ENCODE peak calls at places on chromosomes 16 and 17, in nine cellular contexts. Y is GM03348, R is transverse colon, T is substantia nigra, L is heart left ventricle, F is islet precursor cell, U is WTC11, S is posterior cingulate gyrus, V is mucosa of gallbladder. Z is an unnamed sample.

GRCh38 chr17:56488800-56489199 is 104.7 kb upstream of the NOG start:
- DNase-seq in T (no peak), F (no peak), Y (no peak), U (no peak), L (no peak), V (no peak), S (no peak), R (no peak), Z (no peak)

GRCh38 chr17:79075861-79076406 is 1.3 kb downstream of the ENGASE start:
- DNase-seq in S (no peak), L (no peak), U (no peak), V (no peak), F (no peak), Y (no peak), T (no peak), R (no peak), Z (no peak)

GRCh38 chr16:88387177-88387576 is 4.4 kb downstream of the ZNF469 start:
- DNase-seq in R (no peak), S (no peak), U (no peak), T (no peak), L (peak; percentile 58), V (no peak), F (no peak), Y (no peak), Z (no peak)

GRCh38 chr16:17556276-17557052 is 85.7 kb upstream of the XYLT1 start:
- DNase-seq in R (no peak), T (no peak), U (peak; percentile 13), F (peak; percentile 68), S (no peak), Y (peak; percentile 52), V (no peak), L (no peak), Z (no peak)

GRCh38 chr16:15487336-15488284 is 53.2 kb downstream of the BMERB1 start:
- DNase-seq in L (no peak), R (no peak), T (no peak), Y (no peak), V (no peak), U (no peak), F (no peak), S (no peak), Z (no peak)

GRCh38 chr17:39660397-39661043 is 4.6 kb upstream of the TCAP start:
- DNase-seq in U (no peak), L (no peak), T (no peak), R (no peak), V (no peak), S (no peak), Y (no peak), F (no peak), Z (no peak)

GRCh38 chr17:79438936-79439335 is 171.9 kb downstream of the RBFOX3 start:
- DNase-seq in F (no peak), U (no peak), S (no peak), V (no peak), Y (no peak), L (no peak), T (no peak), R (no peak), Z (no peak)

GRCh38 chr17:50037321-50038107 is 18.4 kb upstream of the ITGA3 start:
- DNase-seq in R (peak; percentile 53), V (peak; percentile 67), F (peak; percentile 62), L (no peak), T (no peak), Y (peak; percentile 79), S (no peak), U (no peak), Z (peak; percentile 97)

GRCh38 chr17:15384142-15384803 is 42.9 kb upstream of the TEKT3 start:
- DNase-seq in S (no peak), F (no peak), U (no peak), Y (peak; percentile 63), R (peak; percentile 28), V (peak; percentile 40), L (no peak), T (peak; percentile 41), Z (peak; percentile 24)

GRCh38 chr16:11682655-11683096 is 14.4 kb downstream of the SNN start:
- DNase-seq in F (no peak), U (no peak), S (no peak), T (no peak), L (no peak), V (no peak), Y (peak; percentile 81), R (no peak), Z (no peak)

GRCh38 chr17:57016764-57017116 is 38.8 kb downstream of the SCPEP1 start:
- DNase-seq in U (no peak), T (no peak), F (peak; percentile 55), V (no peak), Y (no peak), R (no peak), L (no peak), S (no peak), Z (peak; percentile 58)

GRCh38 chr17:28282596-28282995 is 36.4 kb upstream of the TMEM97 start:
- DNase-seq in V (no peak), T (no peak), L (no peak), F (peak; percentile 84), Y (peak; percentile 43), R (no peak), S (no peak), U (no peak), Z (peak; percentile 70)

GRCh38 chr16:70664325-70665112 is 18.2 kb downstream of the IL34 start:
- DNase-seq in Y (peak; percentile 5), V (no peak), L (no peak), R (no peak), U (no peak), F (peak; percentile 54), S (peak; percentile 2), T (no peak), Z (no peak)